ENCODE peak calls at places on chromosomes 4 and X, in ten cellular contexts. One of them, this sample, is unnamed.

GRCh38 chr4:164748375-164748774 is 5.6 kb upstream of the SMIM31 start:
- DNase-seq in pancreas: no peak
- DNase-seq in breast epithelium: no peak
- DNase-seq in progenitor cell of endocrine pancreas: no peak
- DNase-seq in heart left ventricle: no peak
- DNase-seq in heart right ventricle: no peak
- DNase-seq in PC-3: peak
- DNase-seq in body of pancreas: no peak
- DNase-seq in gastrocnemius medialis: no peak
- DNase-seq in CD8-positive, alpha-beta T cell: no peak
- DNase-seq in this sample: no peak

GRCh38 chrX:133722756-133723155 is 262.6 kb downstream of the GPC3 start:
- DNase-seq in pancreas: no peak
- DNase-seq in breast epithelium: no peak
- DNase-seq in progenitor cell of endocrine pancreas: no peak
- DNase-seq in heart left ventricle: no peak
- DNase-seq in heart right ventricle: no peak
- DNase-seq in PC-3: no peak
- DNase-seq in body of pancreas: no peak
- DNase-seq in gastrocnemius medialis: no peak
- DNase-seq in CD8-positive, alpha-beta T cell: no peak
- DNase-seq in this sample: no peak

GRCh38 chr4:41427306-41427882 is 110.6 kb upstream of the LIMCH1 start:
- DNase-seq in pancreas: no peak
- DNase-seq in breast epithelium: no peak
- DNase-seq in progenitor cell of endocrine pancreas: no peak
- DNase-seq in heart left ventricle: no peak
- DNase-seq in heart right ventricle: no peak
- DNase-seq in PC-3: no peak
- DNase-seq in body of pancreas: no peak
- DNase-seq in gastrocnemius medialis: no peak
- DNase-seq in CD8-positive, alpha-beta T cell: no peak
- DNase-seq in this sample: no peak

GRCh38 chr4:89682808-89683207 is 154.2 kb downstream of the SNCA start:
- DNase-seq in pancreas: no peak
- DNase-seq in breast epithelium: no peak
- DNase-seq in progenitor cell of endocrine pancreas: no peak
- DNase-seq in heart left ventricle: no peak
- DNase-seq in heart right ventricle: no peak
- DNase-seq in PC-3: no peak
- DNase-seq in body of pancreas: no peak
- DNase-seq in gastrocnemius medialis: no peak
- DNase-seq in CD8-positive, alpha-beta T cell: no peak
- DNase-seq in this sample: no peak

GRCh38 chr4:136863756-136864155 is 668.5 kb downstream of the PCDH18 start:
- DNase-seq in pancreas: no peak
- DNase-seq in breast epithelium: no peak
- DNase-seq in progenitor cell of endocrine pancreas: no peak
- DNase-seq in heart left ventricle: no peak
- DNase-seq in heart right ventricle: no peak
- DNase-seq in PC-3: no peak
- DNase-seq in body of pancreas: no peak
- DNase-seq in gastrocnemius medialis: no peak
- DNase-seq in CD8-positive, alpha-beta T cell: no peak
- DNase-seq in this sample: no peak

GRCh38 chrX:140050906-140051305 is 85.6 kb upstream of the CXorf66 start:
- DNase-seq in pancreas: no peak
- DNase-seq in breast epithelium: no peak
- DNase-seq in progenitor cell of endocrine pancreas: no peak
- DNase-seq in heart left ventricle: no peak
- DNase-seq in heart right ventricle: no peak
- DNase-seq in PC-3: peak
- DNase-seq in body of pancreas: no peak
- DNase-seq in gastrocnemius medialis: no peak
- DNase-seq in CD8-positive, alpha-beta T cell: no peak
- DNase-seq in this sample: no peak

GRCh38 chr4:156476359-156476758 is 495.2 kb downstream of the PDGFC start:
- DNase-seq in pancreas: no peak
- DNase-seq in breast epithelium: no peak
- DNase-seq in progenitor cell of endocrine pancreas: no peak
- DNase-seq in heart left ventricle: no peak
- DNase-seq in heart right ventricle: no peak
- DNase-seq in PC-3: peak
- DNase-seq in body of pancreas: no peak
- DNase-seq in gastrocnemius medialis: no peak
- DNase-seq in CD8-positive, alpha-beta T cell: no peak
- DNase-seq in this sample: no peak

GRCh38 chr4:87555751-87556619 is 26.8 kb upstream of the SPARCL1 start:
- DNase-seq in pancreas: no peak
- DNase-seq in breast epithelium: no peak
- DNase-seq in progenitor cell of endocrine pancreas: no peak
- DNase-seq in heart left ventricle: no peak
- DNase-seq in heart right ventricle: no peak
- DNase-seq in PC-3: peak
- DNase-seq in body of pancreas: no peak
- DNase-seq in gastrocnemius medialis: no peak
- DNase-seq in CD8-positive, alpha-beta T cell: no peak
- DNase-seq in this sample: no peak

GRCh38 chr4:7196731-7197130 is 4.4 kb downstream of the SORCS2 start:
- DNase-seq in pancreas: peak
- DNase-seq in breast epithelium: peak
- DNase-seq in progenitor cell of endocrine pancreas: no peak
- DNase-seq in heart left ventricle: no peak
- DNase-seq in heart right ventricle: no peak
- DNase-seq in PC-3: peak
- DNase-seq in body of pancreas: no peak
- DNase-seq in gastrocnemius medialis: no peak
- DNase-seq in CD8-positive, alpha-beta T cell: no peak
- DNase-seq in this sample: no peak
- TF ChIP-seq CTCF in pancreas: no peak
- TF ChIP-seq CTCF in breast epithelium: no peak
- TF ChIP-seq CTCF in progenitor cell of endocrine pancreas: no peak
- TF ChIP-seq CTCF in heart left ventricle: no peak
- TF ChIP-seq CTCF in heart right ventricle: no peak
- TF ChIP-seq CTCF in PC-3: no peak
- TF ChIP-seq CTCF in body of pancreas: no peak
- TF ChIP-seq CTCF in gastrocnemius medialis: no peak
- TF ChIP-seq CTCF in CD8-positive, alpha-beta T cell: no peak
- TF ChIP-seq CTCF in this sample: no peak

DNA sequence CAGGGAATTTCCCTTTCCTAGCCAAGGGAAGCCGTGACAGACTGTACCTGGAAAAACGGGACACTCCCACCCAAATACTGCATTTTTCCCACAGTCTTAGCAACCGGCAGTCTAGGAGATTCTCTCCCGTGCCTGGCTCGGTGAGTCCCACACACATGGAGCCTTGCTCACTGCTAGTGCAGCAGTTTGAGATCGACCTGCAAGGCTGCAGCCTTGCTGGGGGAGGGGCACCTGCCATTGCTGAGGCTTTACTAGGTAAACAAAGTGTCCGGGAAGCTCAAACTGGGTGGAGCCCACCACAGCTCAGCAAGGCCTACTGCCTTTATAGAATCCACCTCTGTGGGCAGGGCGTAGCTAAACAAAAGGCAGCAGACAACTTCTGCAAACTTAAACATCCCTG is 205.1 kb downstream of the CHIC1 start:
- DNase-seq in pancreas: no peak
- DNase-seq in breast epithelium: no peak
- DNase-seq in progenitor cell of endocrine pancreas: no peak
- DNase-seq in heart left ventricle: no peak
- DNase-seq in heart right ventricle: no peak
- DNase-seq in PC-3: no peak
- DNase-seq in body of pancreas: no peak
- DNase-seq in gastrocnemius medialis: no peak
- DNase-seq in CD8-positive, alpha-beta T cell: no peak
- DNase-seq in this sample: no peak
- TF ChIP-seq CTCF in pancreas: no peak
- TF ChIP-seq CTCF in breast epithelium: no peak
- TF ChIP-seq CTCF in progenitor cell of endocrine pancreas: no peak
- TF ChIP-seq CTCF in heart left ventricle: no peak
- TF ChIP-seq CTCF in heart right ventricle: no peak
- TF ChIP-seq CTCF in PC-3: no peak
- TF ChIP-seq CTCF in body of pancreas: no peak
- TF ChIP-seq CTCF in gastrocnemius medialis: no peak
- TF ChIP-seq CTCF in CD8-positive, alpha-beta T cell: no peak
- TF ChIP-seq CTCF in this sample: no peak

DNA sequence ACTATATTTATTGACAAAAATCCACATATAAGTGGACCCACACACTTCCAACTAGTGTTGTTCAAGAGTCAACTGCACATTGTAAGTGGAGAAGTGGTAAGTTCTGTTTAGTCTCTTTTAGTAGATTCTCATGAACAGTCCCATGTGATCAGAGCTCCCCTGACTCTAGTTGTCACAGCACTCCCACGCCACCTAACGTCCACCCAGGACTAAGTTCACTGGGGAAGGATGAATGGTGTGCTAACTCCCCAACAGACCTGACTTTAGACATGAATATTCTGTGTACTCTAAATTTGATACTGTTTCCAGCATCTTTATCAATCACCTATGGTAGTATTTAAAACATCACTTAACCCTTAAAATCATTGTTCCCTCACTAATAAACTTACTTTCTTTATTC is 59.8 kb downstream of the PACRGL start:
- DNase-seq in pancreas: no peak
- DNase-seq in breast epithelium: no peak
- DNase-seq in progenitor cell of endocrine pancreas: no peak
- DNase-seq in heart left ventricle: no peak
- DNase-seq in heart right ventricle: no peak
- DNase-seq in PC-3: peak
- DNase-seq in body of pancreas: no peak
- DNase-seq in gastrocnemius medialis: no peak
- DNase-seq in CD8-positive, alpha-beta T cell: no peak
- DNase-seq in this sample: no peak
- TF ChIP-seq CTCF in pancreas: no peak
- TF ChIP-seq CTCF in breast epithelium: no peak
- TF ChIP-seq CTCF in progenitor cell of endocrine pancreas: no peak
- TF ChIP-seq CTCF in heart left ventricle: no peak
- TF ChIP-seq CTCF in heart right ventricle: no peak
- TF ChIP-seq CTCF in PC-3: peak
- TF ChIP-seq CTCF in body of pancreas: no peak
- TF ChIP-seq CTCF in gastrocnemius medialis: no peak
- TF ChIP-seq CTCF in CD8-positive, alpha-beta T cell: no peak
- TF ChIP-seq CTCF in this sample: no peak

DNA sequence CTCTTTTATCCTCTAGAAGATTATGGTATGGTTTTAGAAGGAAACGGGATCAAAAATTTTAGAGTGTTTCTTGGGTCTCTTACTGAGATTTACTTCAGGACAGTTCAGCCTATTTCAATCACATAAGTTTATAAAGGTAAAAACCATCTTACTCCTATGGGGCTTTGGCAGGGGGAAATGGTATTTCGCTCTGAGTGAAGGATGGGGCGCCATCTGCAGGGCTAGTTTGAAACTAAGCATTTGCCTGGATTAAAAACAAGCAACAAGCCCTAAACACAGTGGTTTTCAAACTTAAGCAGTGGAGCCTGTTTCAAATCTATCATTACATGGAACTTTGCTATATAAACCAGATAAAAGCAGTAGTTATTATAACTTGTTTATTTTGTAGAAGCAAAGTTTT is 361.5 kb upstream of the FMR1 start:
- DNase-seq in pancreas: no peak
- DNase-seq in breast epithelium: no peak
- DNase-seq in progenitor cell of endocrine pancreas: no peak
- DNase-seq in heart left ventricle: no peak
- DNase-seq in heart right ventricle: no peak
- DNase-seq in PC-3: peak
- DNase-seq in body of pancreas: peak
- DNase-seq in gastrocnemius medialis: no peak
- DNase-seq in CD8-positive, alpha-beta T cell: no peak
- DNase-seq in this sample: no peak
- TF ChIP-seq CTCF in pancreas: no peak
- TF ChIP-seq CTCF in breast epithelium: no peak
- TF ChIP-seq CTCF in progenitor cell of endocrine pancreas: peak
- TF ChIP-seq CTCF in heart left ventricle: peak
- TF ChIP-seq CTCF in heart right ventricle: peak
- TF ChIP-seq CTCF in PC-3: peak
- TF ChIP-seq CTCF in body of pancreas: no peak
- TF ChIP-seq CTCF in gastrocnemius medialis: no peak
- TF ChIP-seq CTCF in CD8-positive, alpha-beta T cell: no peak
- TF ChIP-seq CTCF in this sample: no peak

GRCh38 chr4:144575181-144575580 is 70.8 kb upstream of the HHIP start:
- DNase-seq in pancreas: no peak
- DNase-seq in breast epithelium: no peak
- DNase-seq in progenitor cell of endocrine pancreas: no peak
- DNase-seq in heart left ventricle: no peak
- DNase-seq in heart right ventricle: no peak
- DNase-seq in PC-3: peak
- DNase-seq in body of pancreas: no peak
- DNase-seq in gastrocnemius medialis: no peak
- DNase-seq in CD8-positive, alpha-beta T cell: no peak
- DNase-seq in this sample: no peak
- TF ChIP-seq CTCF in pancreas: no peak
- TF ChIP-seq CTCF in breast epithelium: no peak
- TF ChIP-seq CTCF in progenitor cell of endocrine pancreas: no peak
- TF ChIP-seq CTCF in heart left ventricle: no peak
- TF ChIP-seq CTCF in heart right ventricle: no peak
- TF ChIP-seq CTCF in PC-3: peak
- TF ChIP-seq CTCF in body of pancreas: no peak
- TF ChIP-seq CTCF in gastrocnemius medialis: no peak
- TF ChIP-seq CTCF in CD8-positive, alpha-beta T cell: no peak
- TF ChIP-seq CTCF in this sample: peak

GRCh38 chr4:101119141-101119540 is 228.2 kb downstream of the PPP3CA start:
- DNase-seq in pancreas: no peak
- DNase-seq in breast epithelium: no peak
- DNase-seq in progenitor cell of endocrine pancreas: no peak
- DNase-seq in heart left ventricle: no peak
- DNase-seq in heart right ventricle: no peak
- DNase-seq in PC-3: no peak
- DNase-seq in body of pancreas: no peak
- DNase-seq in gastrocnemius medialis: no peak
- DNase-seq in CD8-positive, alpha-beta T cell: no peak
- DNase-seq in this sample: no peak
- TF ChIP-seq CTCF in pancreas: no peak
- TF ChIP-seq CTCF in breast epithelium: no peak
- TF ChIP-seq CTCF in progenitor cell of endocrine pancreas: no peak
- TF ChIP-seq CTCF in heart left ventricle: no peak
- TF ChIP-seq CTCF in heart right ventricle: no peak
- TF ChIP-seq CTCF in PC-3: no peak
- TF ChIP-seq CTCF in body of pancreas: no peak
- TF ChIP-seq CTCF in gastrocnemius medialis: no peak
- TF ChIP-seq CTCF in CD8-positive, alpha-beta T cell: no peak
- TF ChIP-seq CTCF in this sample: no peak

DNA sequence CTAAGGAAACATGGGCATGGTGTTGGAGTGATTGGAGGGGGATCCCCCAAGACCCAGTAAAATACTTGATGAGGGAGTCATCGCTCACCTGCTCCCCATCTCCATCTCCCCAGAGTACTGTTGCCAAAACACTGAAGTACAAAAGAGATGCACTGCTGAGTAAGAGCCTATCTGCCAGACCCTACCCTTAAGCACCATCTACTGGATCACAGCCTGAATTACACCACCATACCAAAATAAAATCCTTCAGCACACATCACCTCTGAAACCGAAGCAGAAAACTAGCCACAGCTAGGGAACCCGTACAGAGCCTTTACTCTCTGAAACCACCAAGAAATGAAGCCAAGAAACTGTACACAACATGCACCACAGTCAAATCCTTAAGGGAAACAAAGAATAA is 466.3 kb upstream of the ACTRT1 start:
- DNase-seq in pancreas: no peak
- DNase-seq in breast epithelium: no peak
- DNase-seq in progenitor cell of endocrine pancreas: no peak
- DNase-seq in heart left ventricle: no peak
- DNase-seq in heart right ventricle: no peak
- DNase-seq in PC-3: peak
- DNase-seq in body of pancreas: no peak
- DNase-seq in gastrocnemius medialis: no peak
- DNase-seq in CD8-positive, alpha-beta T cell: no peak
- DNase-seq in this sample: no peak
- TF ChIP-seq CTCF in pancreas: peak
- TF ChIP-seq CTCF in breast epithelium: no peak
- TF ChIP-seq CTCF in progenitor cell of endocrine pancreas: peak
- TF ChIP-seq CTCF in heart left ventricle: no peak
- TF ChIP-seq CTCF in heart right ventricle: no peak
- TF ChIP-seq CTCF in PC-3: peak
- TF ChIP-seq CTCF in body of pancreas: no peak
- TF ChIP-seq CTCF in gastrocnemius medialis: no peak
- TF ChIP-seq CTCF in CD8-positive, alpha-beta T cell: no peak
- TF ChIP-seq CTCF in this sample: no peak